ENCODE peak calls at places on chromosome 13, in four cellular contexts. N, D, L and M are unnamed samples.

GRCh38 chr13:56659041-56659471 is 481.7 kb upstream of the PRR20A start:
- DNase-seq in D (no peak), L (no peak), N (peak), M (no peak)

GRCh38 chr13:99980201-99981114 is 1.1 kb upstream of the ZIC2 start:
- DNase-seq in L (peak), N (no peak), D (peak), M (peak)

GRCh38 chr13:84405286-84405685 is 523.0 kb upstream of the SLITRK1 start:
- DNase-seq in L (no peak), D (no peak), N (no peak), M (no peak)

GRCh38 chr13:74825949-74826246 is 656.1 kb downstream of the TBC1D4 start:
- DNase-seq in N (no peak), L (no peak), D (no peak), M (no peak)

GRCh38 chr13:109678459-109678858 is 107.9 kb downstream of the IRS2 start:
- DNase-seq in N (no peak), L (no peak), D (no peak), M (no peak)

GRCh38 chr13:34506796-34507195 is 435.3 kb upstream of the NBEA start:
- DNase-seq in D (no peak), N (no peak), L (no peak), M (no peak)

GRCh38 chr13:23992722-23993438 is 95.6 kb upstream of the C1QTNF9B start:
- DNase-seq in N (no peak), L (no peak), D (no peak), M (no peak)

GRCh38 chr13:99313473-99313872 is 6.3 kb upstream of the GPR183 start:
- DNase-seq in D (no peak), L (no peak), N (no peak), M (no peak)

GRCh38 chr13:113887700-113888201 is 23.9 kb upstream of the GAS6 start:
- DNase-seq in L (no peak), D (no peak), N (no peak), M (no peak)

GRCh38 chr13:111177803-111178389 is 62.8 kb downstream of the ARHGEF7 start:
- DNase-seq in L (no peak), N (no peak), D (no peak), M (no peak)

GRCh38 chr13:51955281-51955771 is 55.9 kb downstream of the ATP7B start:
- DNase-seq in D (peak), L (peak), N (no peak), M (no peak)

GRCh38 chr13:42808572-42808971 is 27.2 kb downstream of the FAM216B start:
- DNase-seq in L (no peak), N (no peak), D (no peak), M (no peak)

GRCh38 chr13:97116754-97117153 is 105.4 kb upstream of the MBNL2 start:
- DNase-seq in L (peak), N (no peak), D (peak), M (no peak)

GRCh38 chr13:64749301-64749700 is 2480.8 kb downstream of the PCDH9 start:
- DNase-seq in L (no peak), D (no peak), N (no peak), M (no peak)